ENCODE peak calls at places on chromosomes 12 and 14, in eight cellular contexts. M, T, N, S, G, P, L and W are unnamed samples.

GRCh38 chr12:86249856-86250255 is 6.3 kb downstream of the MGAT4C start:
- DNase-seq in M (peak; percentile 93), T (no peak), N (no peak), S (no peak), G (no peak), P (no peak), L (no peak), W (peak; percentile 85)

GRCh38 chr14:54566152-54566409 is 847 bp upstream of the SAMD4A start:
- DNase-seq in M (no peak), T (no peak), N (no peak), S (no peak), G (no peak), P (no peak), L (no peak), W (no peak)

GRCh38 chr12:47391566-47391965 is 311.8 kb upstream of the AMIGO2 start:
- DNase-seq in M (peak; percentile 57), T (no peak), N (no peak), S (no peak), G (no peak), P (no peak), L (no peak), W (no peak)

GRCh38 chr12:10453144-10453543 is at the start of gene KLRC1:
- DNase-seq in M (no peak), T (no peak), N (no peak), S (no peak), G (peak; percentile 64), P (no peak), L (peak; percentile 77), W (no peak)

GRCh38 chr12:98997899-98998298 is 352.8 kb downstream of the APAF1 start:
- DNase-seq in M (no peak), T (no peak), N (no peak), S (no peak), G (no peak), P (no peak), L (no peak), W (peak; percentile 6)

GRCh38 chr12:130136536-130136935 is 25.7 kb upstream of the FZD10 start:
- DNase-seq in M (no peak), T (no peak), N (no peak), S (no peak), G (no peak), P (no peak), L (no peak), W (no peak)

GRCh38 chr12:19665105-19665900 is 226.0 kb downstream of the AEBP2 start:
- DNase-seq in M (peak; percentile 29), T (no peak), N (no peak), S (no peak), G (no peak), P (no peak), L (no peak), W (no peak)

GRCh38 chr14:58628381-58628780 is 9.4 kb upstream of the DACT1 start:
- DNase-seq in M (peak; percentile 42), T (no peak), N (no peak), S (no peak), G (no peak), P (peak; percentile 71), L (no peak), W (no peak)

GRCh38 chr12:102756564-102756963 is 160.5 kb downstream of the PAH start:
- DNase-seq in M (no peak), T (no peak), N (no peak), S (no peak), G (no peak), P (no peak), L (no peak), W (no peak)

DNA sequence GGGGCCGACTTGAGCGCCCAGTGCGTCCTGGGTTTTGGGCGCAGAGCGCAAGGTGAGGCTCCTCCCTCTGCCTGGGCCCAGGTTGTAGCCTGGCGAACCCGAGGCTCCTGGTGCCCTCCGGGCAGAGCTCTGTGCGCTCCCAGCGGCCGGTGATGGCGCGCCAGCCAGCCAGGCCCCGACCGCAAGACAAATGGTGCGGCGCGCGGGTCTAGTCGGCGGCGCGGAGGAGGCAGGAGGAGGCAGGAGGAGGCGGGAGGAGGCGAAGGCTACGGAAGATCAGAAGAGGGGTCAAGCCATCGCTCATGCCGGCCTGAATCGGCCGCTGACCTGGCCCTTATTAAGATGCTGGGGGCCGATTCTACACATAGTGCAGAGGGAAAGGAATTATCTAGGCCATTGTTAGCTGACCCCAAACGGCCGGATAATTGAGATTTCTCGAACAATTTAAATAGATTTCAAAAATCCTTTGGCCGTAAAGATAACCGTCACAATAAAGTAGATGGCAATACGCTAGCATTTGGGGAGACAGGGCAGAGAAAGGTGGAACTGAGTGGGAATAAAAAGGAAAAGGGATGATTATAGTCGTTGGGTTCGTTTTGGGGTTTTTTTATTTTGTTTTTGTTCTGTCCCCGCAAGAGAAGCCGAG is 2.8 kb downstream of the TBX5 start:
- DNase-seq in M (no peak), T (no peak), N (peak; percentile 50), S (no peak), G (no peak), P (peak; percentile 93), L (no peak), W (no peak)
- TF ChIP-seq EZH2 in M (no peak), T (peak; percentile 7), N (peak; percentile 59), S (no peak), G (no peak), P (peak; percentile 96), L (no peak), W (no peak)

GRCh38 chr12:54126696-54127537 is 61.9 kb downstream of the SMUG1 start:
- DNase-seq in M (no peak), T (no peak), N (peak; percentile 62), S (no peak), G (no peak), P (peak; percentile 77), L (peak; percentile 36), W (peak; percentile 77)
- TF ChIP-seq EZH2 in M (no peak), T (no peak), N (no peak), S (no peak), G (no peak), P (peak; percentile 89), L (no peak), W (no peak)

GRCh38 chr12:128267651-128268347 is 829 bp downstream of the TMEM132C start:
- DNase-seq in M (no peak), T (no peak), N (peak; percentile 19), S (no peak), G (no peak), P (peak; percentile 20), L (no peak), W (no peak)
- TF ChIP-seq EZH2 in M (no peak), T (no peak), N (peak; percentile 90), S (no peak), G (no peak), P (peak; percentile 44), L (no peak), W (peak; percentile 73)

DNA sequence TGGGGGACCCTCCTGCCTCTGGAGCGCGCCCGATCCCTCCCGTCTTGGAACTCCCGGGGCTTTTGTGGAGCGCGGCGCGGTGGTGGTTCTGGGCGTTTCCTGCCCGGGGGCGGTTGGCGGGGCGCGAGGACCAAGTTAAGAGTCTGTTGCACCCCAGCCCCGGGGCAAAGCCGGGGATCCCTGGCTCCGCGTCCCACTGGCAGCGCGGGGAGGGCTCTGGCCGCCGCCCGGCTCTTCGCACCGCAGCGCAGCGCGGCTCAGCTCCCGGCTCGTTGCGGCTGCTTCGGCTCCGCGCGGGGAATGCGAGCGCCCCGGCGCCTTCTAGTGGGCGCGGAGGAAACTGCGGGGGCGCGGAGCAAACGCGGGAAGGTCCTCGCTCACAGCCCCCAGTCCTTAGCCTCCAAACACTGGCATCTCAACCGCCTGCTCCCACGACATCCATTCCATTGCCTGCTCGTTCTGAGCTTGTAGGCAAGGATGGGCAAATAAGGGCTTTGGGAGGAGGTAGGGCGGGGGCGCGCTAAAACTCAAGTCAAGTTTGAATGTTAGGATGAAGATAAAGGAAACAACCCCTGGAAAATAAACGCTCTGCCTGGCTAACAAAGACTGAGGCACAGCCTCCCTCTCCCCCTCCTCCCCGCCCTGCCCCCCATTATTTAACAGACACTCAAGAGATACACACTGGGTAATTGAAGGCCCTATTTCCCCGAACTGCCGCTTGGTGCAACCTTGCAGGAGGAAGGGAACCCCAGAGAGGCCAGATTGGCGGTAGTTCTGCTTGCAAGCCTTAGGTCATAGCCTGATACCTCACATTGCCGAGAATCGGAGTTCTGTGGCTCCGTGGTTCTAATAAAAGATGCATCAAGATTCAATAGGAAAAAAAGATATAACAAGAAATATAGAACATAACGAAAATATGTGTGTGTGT is at the start of gene B4GALNT1:
- DNase-seq in M (peak; percentile 55), T (no peak), N (peak; percentile 80), S (peak; percentile 83), G (peak; percentile 79), P (peak; percentile 88), L (peak; percentile 47), W (peak; percentile 92)
- TF ChIP-seq EZH2 in M (peak; percentile 29), T (no peak), N (peak; percentile 75), S (no peak), G (no peak), P (peak; percentile 51), L (no peak), W (no peak)

GRCh38 chr12:4909734-4910501 is at the start of gene KCNA1:
- DNase-seq in M (peak; percentile 38), T (no peak), N (peak; percentile 21), S (no peak), G (no peak), P (peak; percentile 72), L (peak; percentile 8), W (peak; percentile 14)
- TF ChIP-seq EZH2 in M (peak; percentile 90), T (no peak), N (peak; percentile 64), S (no peak), G (peak; percentile 36), P (peak; percentile 89), L (peak; percentile 98), W (peak; percentile 98)